ENCODE peak calls at places on chromosomes 6 and 20, in seven cellular contexts. D is ovary, A is OCI-LY7, Z is endodermal cell, Y is gastrocnemius medialis, P is GM23338, T is HCT116. G is an unnamed sample.

GRCh38 chr20:2287504-2287903 is 8.3 kb upstream of the TGM3 start:
- DNase-seq in D (no peak), Y (no peak), P (no peak), A (no peak), Z (no peak), T (no peak), G (no peak)

GRCh38 chr6:132715204-132715603 is 1.3 kb upstream of the VNN1 start:
- DNase-seq in A (no peak), T (peak), P (peak), Y (no peak), D (no peak), Z (peak), G (peak)

GRCh38 chr6:134111062-134111677 is 58.7 kb upstream of the SLC2A12 start:
- DNase-seq in Z (peak), A (peak), T (peak), P (peak), Y (no peak), D (no peak), G (no peak)

GRCh38 chr20:52446421-52447231 is 255.0 kb upstream of the ZFP64 start:
- DNase-seq in T (no peak), D (no peak), Z (no peak), A (no peak), P (no peak), Y (no peak), G (no peak)

GRCh38 chr6:221531-222349 is 70.5 kb upstream of the DUSP22 start:
- DNase-seq in A (no peak), T (no peak), Z (no peak), D (no peak), Y (no peak), P (no peak), G (no peak)

GRCh38 chr20:36726168-36726567 is 19.7 kb downstream of the NDRG3 start:
- DNase-seq in Z (no peak), D (no peak), A (no peak), Y (peak), P (no peak), T (no peak), G (no peak)

GRCh38 chr6:48744948-48745347 is 634.0 kb upstream of the PTCHD4 start:
- DNase-seq in T (no peak), Z (no peak), P (no peak), A (no peak), D (no peak), Y (no peak), G (no peak)

GRCh38 chr6:158575550-158575949 is 15.7 kb downstream of the TMEM181 start:
- DNase-seq in D (no peak), A (no peak), Z (no peak), Y (no peak), T (no peak), P (no peak), G (no peak)

GRCh38 chr6:14079433-14079832 is 38.1 kb upstream of the CD83 start:
- DNase-seq in Y (no peak), P (no peak), Z (no peak), D (no peak), A (no peak), T (no peak), G (no peak)

GRCh38 chr6:148874698-148875293 is 128.0 kb downstream of the UST start:
- DNase-seq in T (no peak), Z (peak), A (no peak), Y (no peak), D (no peak), P (no peak), G (no peak)

GRCh38 chr20:17594443-17594842 is 24.6 kb downstream of the DSTN start:
- DNase-seq in P (peak), Z (no peak), A (no peak), T (no peak), Y (no peak), D (no peak), G (peak)

GRCh38 chr6:161347988-161348627 is 74.2 kb upstream of the AGPAT4 start:
- DNase-seq in Y (no peak), T (no peak), D (no peak), Z (no peak), P (no peak), A (no peak), G (no peak)

GRCh38 chr20:62239278-62239879 is 1.1 kb downstream of the OSBPL2 start:
- DNase-seq in A (no peak), T (no peak), P (no peak), Z (peak), Y (no peak), D (peak), G (no peak)

GRCh38 chr6:25476126-25476525 is 175.9 kb upstream of the SCGN start:
- DNase-seq in Y (no peak), P (no peak), A (no peak), Z (no peak), T (no peak), D (no peak), G (no peak)

GRCh38 chr6:56214304-56215101 is 32.9 kb downstream of the COL21A1 start:
- DNase-seq in T (no peak), Y (no peak), Z (no peak), P (no peak), A (no peak), D (no peak), G (no peak)

GRCh38 chr20:38229376-38230252 is 30.9 kb downstream of the KIAA1755 start:
- DNase-seq in Z (peak), D (no peak), Y (peak), A (no peak), P (peak), T (no peak), G (no peak)

GRCh38 chr20:37202267-37202943 is 23.1 kb upstream of the MROH8 start:
- DNase-seq in P (peak), T (peak), Y (no peak), D (peak), Z (peak), A (peak), G (peak)

GRCh38 chr20:17381701-17382100 is 149.5 kb downstream of the BFSP1 start:
- DNase-seq in A (no peak), Z (no peak), D (no peak), T (no peak), P (no peak), Y (no peak), G (no peak)

GRCh38 chr6:158835616-158836221 is 16.6 kb upstream of the EZR start:
- DNase-seq in Z (peak), Y (no peak), D (peak), T (no peak), A (no peak), P (no peak), G (no peak)

GRCh38 chr20:51775241-51775640 is 7.1 kb upstream of the ATP9A start:
- DNase-seq in T (no peak), A (no peak), Y (no peak), D (no peak), P (no peak), Z (no peak), G (no peak)

DNA sequence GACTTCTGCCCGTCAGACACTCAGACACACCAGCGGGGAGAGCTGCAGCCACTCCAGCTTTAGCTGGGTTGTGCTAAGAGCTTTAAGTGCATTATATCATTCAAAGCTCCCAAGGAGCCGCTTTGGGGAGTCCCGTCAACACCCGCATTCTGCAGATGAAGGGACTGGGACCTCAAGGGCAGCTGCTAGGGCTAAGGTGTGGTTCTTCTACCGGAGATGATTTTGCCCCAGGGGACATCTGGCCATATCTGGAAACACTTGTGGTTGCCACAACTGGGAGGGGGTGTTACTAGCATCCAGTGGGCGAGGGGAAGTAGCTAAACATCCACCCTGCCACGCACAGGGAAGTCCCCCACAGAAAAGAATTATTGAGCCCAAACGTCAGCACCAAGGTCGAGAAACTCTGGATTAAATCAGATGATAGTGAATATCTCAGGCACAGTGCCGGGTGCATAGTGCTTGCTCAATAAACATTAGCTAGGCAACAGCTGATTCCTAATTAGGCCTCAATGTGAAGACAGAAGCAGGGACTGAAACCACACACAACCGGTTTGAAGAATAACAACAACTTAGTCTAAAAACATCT is 29.6 kb downstream of the PMEPA1 start:
- DNase-seq in T (no peak), D (no peak), Z (no peak), A (peak), P (no peak), Y (no peak), G (no peak)
- H3K27ac ChIP-seq in T (no peak), D (no peak), Z (peak), A (peak), P (peak), Y (no peak), G (peak)

GRCh38 chr6:83879746-83880145 is 20.3 kb downstream of the CYB5R4 start:
- DNase-seq in T (no peak), Y (no peak), D (no peak), P (no peak), Z (no peak), A (no peak), G (no peak)

GRCh38 chr6:83883240-83883639 is 23.8 kb downstream of the CYB5R4 start:
- DNase-seq in P (no peak), D (no peak), T (no peak), Y (no peak), Z (no peak), A (no peak), G (no peak)

GRCh38 chr6:83889625-83890024 is 30.1 kb downstream of the CYB5R4 start:
- DNase-seq in Y (no peak), T (no peak), A (no peak), D (no peak), P (no peak), Z (no peak), G (no peak)

GRCh38 chr6:83885984-83886383 is 26.5 kb downstream of the CYB5R4 start:
- DNase-seq in D (no peak), Z (no peak), T (no peak), Y (no peak), A (no peak), P (no peak), G (no peak)

DNA sequence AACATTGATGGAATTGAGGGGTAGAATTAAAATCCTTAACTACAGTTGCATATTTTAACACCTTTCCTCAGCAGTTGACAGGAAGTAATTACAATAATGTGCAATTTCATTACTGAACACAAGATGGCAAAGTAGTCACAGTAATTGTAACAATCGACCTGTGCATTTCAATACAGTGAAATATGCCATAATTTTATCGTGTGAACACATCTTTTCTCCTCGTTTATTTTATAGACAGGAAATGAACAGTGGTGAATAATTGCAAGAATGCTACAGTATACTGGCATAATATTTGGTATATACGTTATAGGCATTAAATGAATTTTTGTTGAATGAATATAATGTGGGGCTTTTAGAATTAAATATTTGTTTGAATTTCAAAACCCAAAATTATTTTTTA is 25.0 kb downstream of the CYB5R4 start:
- DNase-seq in Z (no peak), T (peak), P (peak), A (peak), D (no peak), Y (no peak), G (no peak)
- TF ChIP-seq CTCF in Z (peak), T (peak), P (peak), A (peak), D (peak), Y (peak), G (peak)

GRCh38 chr6:142304241-142304640 is 2.4 kb downstream of the ADGRG6 start:
- DNase-seq in D (no peak), P (no peak), T (no peak), Y (no peak), Z (no peak), A (no peak), G (no peak)

GRCh38 chr6:142303191-142303564 is 1.4 kb downstream of the ADGRG6 start:
- DNase-seq in D (no peak), P (no peak), Z (no peak), A (no peak), T (no peak), Y (no peak), G (no peak)

GRCh38 chr6:142307963-142308748 is 6.3 kb downstream of the ADGRG6 start:
- DNase-seq in Y (no peak), T (no peak), A (no peak), Z (no peak), D (no peak), P (no peak), G (no peak)

GRCh38 chr6:142302427-142303190 is 802 bp downstream of the ADGRG6 start:
- DNase-seq in Y (no peak), P (peak), A (no peak), D (no peak), T (peak), Z (peak), G (no peak)

GRCh38 chr6:142306736-142307135 is 4.9 kb downstream of the ADGRG6 start:
- DNase-seq in Y (no peak), P (no peak), T (no peak), A (no peak), D (no peak), Z (no peak), G (no peak)
- H3K4me3 ChIP-seq in Y (no peak), P (no peak), T (no peak), A (no peak), D (no peak), Z (peak), G (no peak)

DNA sequence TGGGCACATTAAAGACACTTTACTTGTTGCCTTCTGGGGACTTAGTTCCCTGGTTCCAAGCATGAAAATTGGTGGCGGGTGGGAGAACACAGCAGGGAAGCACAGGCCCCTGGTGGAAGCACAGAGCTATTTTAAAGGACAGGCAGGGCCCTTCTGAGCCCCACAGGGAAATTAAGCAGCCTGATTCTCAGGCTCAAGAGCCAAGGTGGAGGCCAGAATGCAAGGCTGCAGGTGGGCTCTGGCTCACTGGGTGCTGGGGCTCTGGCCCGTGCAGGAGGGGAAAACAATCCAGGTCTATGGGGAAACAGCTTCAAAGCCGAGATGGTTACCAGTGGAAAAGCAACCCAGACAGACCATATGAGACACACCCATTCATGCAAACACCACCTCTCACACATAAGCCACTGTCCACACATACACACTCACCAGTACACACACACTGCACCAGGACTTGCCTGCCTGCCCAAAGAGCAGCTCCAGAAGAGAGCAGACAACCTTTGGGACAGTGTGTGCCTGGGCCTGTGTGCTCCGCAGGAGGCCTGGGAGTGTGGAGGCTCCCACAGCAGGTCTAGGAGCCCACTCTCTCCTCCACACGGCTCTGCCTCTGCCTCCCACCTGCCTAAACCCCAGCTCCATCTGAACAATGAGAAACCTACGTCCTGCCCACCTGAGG is 30.6 kb downstream of the TFEB start:
- DNase-seq in D (no peak), T (no peak), Y (no peak), Z (no peak), P (no peak), A (peak), G (no peak)
- H3K27ac ChIP-seq in D (no peak), T (no peak), Y (peak), Z (no peak), P (no peak), A (peak), G (peak)

DNA sequence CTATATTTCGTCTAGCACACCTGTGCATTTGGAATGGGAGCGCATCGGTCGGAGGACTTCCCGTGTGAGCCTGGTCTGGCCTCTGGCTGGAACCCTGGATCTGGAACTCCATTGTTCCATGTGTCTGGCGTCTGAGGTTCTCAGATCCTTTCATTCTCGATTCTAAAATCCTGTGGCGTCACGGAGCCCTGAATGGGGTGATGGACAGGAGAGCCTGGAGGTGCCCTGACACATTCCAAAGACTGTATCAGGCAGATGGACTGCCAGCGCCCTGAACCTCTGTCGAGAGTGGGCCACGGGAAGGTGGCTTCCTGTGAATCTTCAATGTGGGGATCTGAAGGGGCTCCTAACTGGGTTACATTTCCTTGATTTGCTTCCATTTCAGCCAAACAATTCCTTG is 20.6 kb downstream of the MYH7B start:
- DNase-seq in T (no peak), P (no peak), Z (no peak), Y (no peak), D (no peak), A (no peak), G (no peak)
- TF ChIP-seq CTCF in T (no peak), P (no peak), Z (no peak), Y (no peak), D (no peak), A (no peak), G (no peak)

GRCh38 chr6:43180058-43180457 is 1.9 kb upstream of the CUL9 start:
- DNase-seq in Y (no peak), A (no peak), Z (no peak), D (no peak), P (no peak), T (no peak), G (no peak)

GRCh38 chr6:43175676-43176422 is 4.8 kb downstream of the SRF start:
- DNase-seq in P (no peak), D (no peak), Y (no peak), A (no peak), Z (no peak), T (no peak), G (no peak)

GRCh38 chr6:43178951-43179830 is 2.8 kb upstream of the CUL9 start:
- DNase-seq in Y (no peak), Z (no peak), T (no peak), P (no peak), D (no peak), A (no peak), G (no peak)

GRCh38 chr6:43176423-43176786 is 5.3 kb downstream of the SRF start:
- DNase-seq in A (no peak), Z (no peak), P (no peak), D (no peak), Y (no peak), T (no peak), G (no peak)

DNA sequence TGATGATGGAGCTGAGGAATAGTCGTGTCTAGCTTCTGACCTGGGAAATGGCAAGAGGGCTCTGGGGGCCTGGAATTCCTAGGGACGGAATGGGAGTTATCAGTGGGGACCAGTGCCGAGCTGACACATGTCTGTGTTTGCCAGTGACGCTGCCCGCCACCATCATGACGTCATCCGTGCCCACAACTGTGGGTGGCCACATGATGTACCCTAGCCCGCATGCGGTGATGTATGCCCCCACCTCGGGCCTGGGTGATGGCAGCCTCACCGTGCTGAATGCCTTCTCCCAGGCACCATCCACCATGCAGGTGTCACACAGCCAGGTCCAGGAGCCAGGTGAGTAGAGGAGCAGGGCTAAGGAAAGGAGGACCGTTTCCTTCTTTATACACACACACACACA is 3.8 kb upstream of the CUL9 start:
- DNase-seq in A (no peak), Z (no peak), D (no peak), T (no peak), P (no peak), Y (no peak), G (no peak)
- H3K4me3 ChIP-seq in A (no peak), Z (no peak), D (no peak), T (no peak), P (no peak), Y (no peak), G (no peak)